ENCODE peak calls at places on chromosomes 11 and 22, in four cellular contexts. One of them, this sample, is unnamed.
A peak's percentile ranks its signal among the peaks of the same experiment; 100 is the strongest.

GRCh38 chr22:49593509-49593908 is 234.2 kb downstream of the BRD1 start:
- DNase-seq in H1: no peak
- DNase-seq in kidney epithelial cell: no peak
- DNase-seq in epithelial cell of esophagus: no peak
- DNase-seq in this sample: no peak

GRCh38 chr11:10584071-10584501 is 15.6 kb upstream of the LYVE1 start:
- DNase-seq in H1: no peak
- DNase-seq in kidney epithelial cell: no peak
- DNase-seq in epithelial cell of esophagus: no peak
- DNase-seq in this sample: no peak

GRCh38 chr11:10392680-10393079 is 62.4 kb upstream of the AMPD3 start:
- DNase-seq in H1: no peak
- DNase-seq in kidney epithelial cell: no peak
- DNase-seq in epithelial cell of esophagus: no peak
- DNase-seq in this sample: no peak

GRCh38 chr11:68401856-68402255 is 58.7 kb upstream of the PPP6R3 start:
- DNase-seq in H1: no peak
- DNase-seq in kidney epithelial cell: no peak
- DNase-seq in epithelial cell of esophagus: no peak
- DNase-seq in this sample: no peak

GRCh38 chr11:90135016-90135415 is 553 bp downstream of the NAALAD2 start:
- DNase-seq in H1: no peak
- DNase-seq in kidney epithelial cell: no peak
- DNase-seq in epithelial cell of esophagus: no peak
- DNase-seq in this sample: no peak

GRCh38 chr11:66317322-66317765 is 500 bp upstream of the CD248 start:
- DNase-seq in H1: no peak
- DNase-seq in kidney epithelial cell: no peak
- DNase-seq in epithelial cell of esophagus: no peak
- DNase-seq in this sample: no peak

GRCh38 chr22:31497148-31497938 is 1.0 kb downstream of the SFI1 start:
- DNase-seq in H1: no peak
- DNase-seq in kidney epithelial cell: no peak
- DNase-seq in epithelial cell of esophagus: no peak
- DNase-seq in this sample: peak; percentile 52

GRCh38 chr11:10022764-10023163 is 271.3 kb downstream of the SBF2 start:
- DNase-seq in H1: no peak
- DNase-seq in kidney epithelial cell: no peak
- DNase-seq in epithelial cell of esophagus: no peak
- DNase-seq in this sample: no peak

GRCh38 chr22:39773976-39774539 is 119.5 kb downstream of the ENTHD1 start:
- DNase-seq in H1: no peak
- DNase-seq in kidney epithelial cell: no peak
- DNase-seq in epithelial cell of esophagus: peak; percentile 2
- DNase-seq in this sample: peak; percentile 74

GRCh38 chr11:69152748-69153446 is 2.8 kb upstream of the SMIM38 start:
- DNase-seq in H1: no peak
- DNase-seq in kidney epithelial cell: no peak
- DNase-seq in epithelial cell of esophagus: no peak
- DNase-seq in this sample: no peak

GRCh38 chr22:43544282-43544673 is 132.5 kb downstream of the MPPED1 start:
- DNase-seq in H1: no peak
- DNase-seq in kidney epithelial cell: no peak
- DNase-seq in epithelial cell of esophagus: no peak
- DNase-seq in this sample: no peak

GRCh38 chr22:49779853-49780271 is 47.8 kb downstream of the BRD1 start:
- DNase-seq in H1: no peak
- DNase-seq in kidney epithelial cell: no peak
- DNase-seq in epithelial cell of esophagus: no peak
- DNase-seq in this sample: no peak

GRCh38 chr11:70519117-70519516 is 120.8 kb downstream of the CTTN start:
- DNase-seq in H1: no peak
- DNase-seq in kidney epithelial cell: no peak
- DNase-seq in epithelial cell of esophagus: no peak
- DNase-seq in this sample: peak; percentile 63

GRCh38 chr22:24005201-24005600 is at the start of gene GSTT4:
- DNase-seq in H1: no peak
- DNase-seq in kidney epithelial cell: no peak
- DNase-seq in epithelial cell of esophagus: no peak
- DNase-seq in this sample: no peak

GRCh38 chr11:1303196-1303821 is 6.1 kb downstream of the TOLLIP start:
- DNase-seq in H1: peak; percentile 83
- DNase-seq in kidney epithelial cell: no peak
- DNase-seq in epithelial cell of esophagus: peak; percentile 85
- DNase-seq in this sample: no peak

GRCh38 chr11:69013009-69013951 is at the start of gene MRGPRF:
- DNase-seq in H1: peak; percentile 84
- DNase-seq in kidney epithelial cell: no peak
- DNase-seq in epithelial cell of esophagus: no peak
- DNase-seq in this sample: no peak

GRCh38 chr11:70788247-70789022 is 390.1 kb downstream of the CTTN start:
- DNase-seq in H1: no peak
- DNase-seq in kidney epithelial cell: peak; percentile 73
- DNase-seq in epithelial cell of esophagus: peak; percentile 87
- DNase-seq in this sample: no peak

GRCh38 chr11:1219446-1219835 is 3.4 kb upstream of the MUC5B start:
- DNase-seq in H1: no peak
- DNase-seq in kidney epithelial cell: no peak
- DNase-seq in epithelial cell of esophagus: no peak
- DNase-seq in this sample: no peak

GRCh38 chr11:117713676-117714075 is 83.3 kb downstream of the DSCAML1 start:
- DNase-seq in H1: no peak
- DNase-seq in kidney epithelial cell: no peak
- DNase-seq in epithelial cell of esophagus: no peak
- DNase-seq in this sample: peak; percentile 22

GRCh38 chr22:38513063-38513462 is 7.0 kb upstream of the DDX17 start:
- DNase-seq in H1: no peak
- DNase-seq in kidney epithelial cell: no peak
- DNase-seq in epithelial cell of esophagus: no peak
- DNase-seq in this sample: peak; percentile 65

DNA sequence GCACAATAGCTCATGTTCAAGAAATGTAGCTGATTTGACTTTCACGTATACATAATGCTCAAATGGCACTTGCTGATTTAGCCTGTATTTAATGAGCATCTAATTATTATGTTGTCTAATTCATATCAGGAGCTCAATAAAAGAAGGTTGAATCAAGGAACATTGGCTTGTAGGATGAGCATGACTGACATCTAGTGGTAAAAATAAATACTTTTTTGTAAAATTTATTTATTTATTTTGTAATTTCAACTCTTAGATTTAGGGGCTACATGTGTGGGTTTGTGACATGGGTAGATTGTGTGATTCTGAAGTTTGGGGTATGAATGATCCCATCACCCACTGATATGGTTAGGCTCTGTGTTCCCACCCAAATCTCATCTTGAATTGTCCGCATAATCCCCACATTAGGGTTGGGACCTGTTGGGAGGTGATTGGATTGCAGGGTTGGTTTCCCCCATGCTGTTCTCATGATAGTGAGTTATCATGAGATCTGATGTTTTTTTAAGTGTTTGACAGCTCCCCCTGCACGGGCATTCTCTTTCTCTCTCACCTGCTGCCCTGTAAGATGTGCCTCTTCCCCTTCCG is 1.7 kb upstream of the OR52E5 start:
- DNase-seq in H1: no peak
- DNase-seq in kidney epithelial cell: no peak
- DNase-seq in epithelial cell of esophagus: peak; percentile 32
- DNase-seq in this sample: peak; percentile 7
- TF ChIP-seq CTCF in H1: no peak
- TF ChIP-seq CTCF in kidney epithelial cell: peak; percentile 41
- TF ChIP-seq CTCF in epithelial cell of esophagus: peak; percentile 39
- TF ChIP-seq CTCF in this sample: peak; percentile 5

DNA sequence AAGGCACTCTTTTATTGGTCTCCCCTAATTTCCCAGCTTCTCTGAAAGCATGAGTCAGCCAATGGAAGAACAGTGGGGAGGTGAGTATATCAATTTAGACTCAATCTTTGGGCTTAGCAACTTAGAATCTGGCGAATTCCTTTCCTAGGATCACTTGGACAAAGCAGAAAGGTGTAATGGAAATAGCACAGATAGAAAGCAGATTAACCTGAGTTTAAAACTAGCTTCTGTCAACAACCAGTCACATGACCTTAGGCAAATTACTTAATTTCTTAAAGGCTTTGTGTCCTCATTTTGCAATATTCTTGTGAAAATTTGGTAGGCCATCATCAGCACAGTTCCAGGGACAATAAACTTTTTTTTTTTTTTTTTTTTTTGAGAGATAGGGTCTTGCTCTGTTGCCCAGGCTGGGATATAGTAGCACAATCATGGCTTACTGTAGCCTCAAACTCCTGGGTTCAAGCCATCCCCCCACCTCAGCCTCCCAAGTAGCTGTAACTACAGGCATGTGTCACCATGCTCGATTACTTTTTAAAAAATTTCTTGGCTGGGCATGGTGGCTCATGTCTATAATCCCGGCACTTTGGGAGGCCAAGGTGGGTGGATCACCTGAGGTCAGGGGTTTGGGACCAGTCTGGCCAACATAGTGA is 40.8 kb upstream of the PCF11 start:
- DNase-seq in H1: no peak
- DNase-seq in kidney epithelial cell: no peak
- DNase-seq in epithelial cell of esophagus: no peak
- DNase-seq in this sample: no peak
- H3K4me3 ChIP-seq in H1: no peak overlapping the region
- H3K4me3 ChIP-seq in kidney epithelial cell: no peak overlapping the region
- H3K4me3 ChIP-seq in epithelial cell of esophagus: no peak overlapping the region
- H3K4me3 ChIP-seq in this sample: peak overlapping the region; percentile 70

DNA sequence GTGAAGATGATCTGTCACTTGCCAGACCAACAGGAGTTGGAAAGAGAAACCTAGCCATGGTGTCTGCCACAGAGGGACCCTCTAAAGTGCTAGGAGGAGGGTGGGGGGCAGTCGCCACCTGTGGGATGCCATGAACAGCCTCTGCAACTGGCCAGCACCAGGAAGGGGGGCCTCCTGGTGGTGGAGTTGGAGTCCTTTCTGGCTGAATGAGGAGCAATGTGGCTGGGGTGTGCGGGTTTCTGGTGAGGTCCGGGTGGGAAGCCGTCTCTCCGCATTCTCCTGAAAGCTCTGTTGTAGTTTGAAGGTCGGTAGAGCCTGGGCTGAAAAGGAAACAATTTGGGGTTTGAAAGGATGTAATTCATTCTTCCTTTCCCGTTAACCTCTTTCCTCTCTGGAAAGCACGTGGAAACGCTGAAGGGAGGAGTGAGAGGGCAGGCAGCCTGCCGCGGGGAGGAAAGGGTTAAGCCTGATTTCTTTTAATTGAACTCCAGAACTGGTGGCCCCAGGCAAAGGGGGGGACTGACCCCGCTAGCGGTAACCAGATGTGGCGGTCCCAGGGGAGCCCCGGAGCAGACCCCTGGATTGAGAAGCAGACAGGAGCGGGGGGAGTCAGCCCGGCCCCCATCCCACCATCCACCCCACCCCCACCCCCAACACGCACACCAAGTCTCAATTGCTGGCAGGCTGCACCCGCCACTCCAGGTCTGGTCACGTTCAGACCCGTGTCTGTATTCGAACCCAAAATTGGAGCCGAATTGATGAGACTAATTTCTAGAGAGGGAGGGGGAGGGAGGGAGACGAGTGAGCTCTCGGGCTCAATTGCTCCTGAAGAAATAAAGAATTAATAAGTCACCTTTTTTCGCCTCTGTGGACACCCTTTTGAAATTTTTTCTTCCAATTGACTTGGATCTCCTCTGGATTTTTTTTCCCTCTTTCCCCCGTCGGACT is 1.8 kb upstream of the FLI1 start:
- DNase-seq in H1: peak; percentile 77
- DNase-seq in kidney epithelial cell: no peak
- DNase-seq in epithelial cell of esophagus: no peak
- DNase-seq in this sample: no peak
- TF ChIP-seq CTCF in H1: peak; percentile 64
- TF ChIP-seq CTCF in kidney epithelial cell: peak; percentile 20
- TF ChIP-seq CTCF in epithelial cell of esophagus: no peak
- TF ChIP-seq CTCF in this sample: no peak

GRCh38 chr22:27456696-27457503 is 344.7 kb downstream of the MN1 start:
- DNase-seq in H1: no peak
- DNase-seq in kidney epithelial cell: peak; percentile 67
- DNase-seq in epithelial cell of esophagus: peak; percentile 99
- DNase-seq in this sample: no peak
- H3K4me3 ChIP-seq in H1: no peak overlapping the region
- H3K4me3 ChIP-seq in kidney epithelial cell: no peak overlapping the region
- H3K4me3 ChIP-seq in epithelial cell of esophagus: no peak overlapping the region
- H3K4me3 ChIP-seq in this sample: no peak overlapping the region

DNA sequence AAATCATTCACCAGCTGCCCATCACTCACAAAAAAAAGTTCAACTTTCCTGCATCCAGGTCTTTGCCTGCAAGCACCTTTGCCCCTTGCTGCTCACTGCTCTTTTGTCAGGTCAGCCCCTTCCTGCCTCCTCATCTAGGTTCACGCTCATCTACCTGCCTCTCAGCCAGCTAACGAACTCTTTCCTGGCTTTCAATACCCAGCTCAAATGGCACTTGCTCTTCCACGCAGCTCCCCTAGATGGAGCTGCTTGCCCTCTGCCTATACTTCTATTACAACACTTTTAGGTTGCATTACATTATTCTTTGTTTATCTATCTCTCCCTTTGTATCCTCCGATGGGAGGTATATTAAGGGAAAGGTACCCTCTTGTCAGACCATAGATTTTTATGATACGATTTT is 78.9 kb upstream of the TBCEL start:
- DNase-seq in H1: no peak
- DNase-seq in kidney epithelial cell: no peak
- DNase-seq in epithelial cell of esophagus: no peak
- DNase-seq in this sample: no peak
- TF ChIP-seq CTCF in H1: peak; percentile 50
- TF ChIP-seq CTCF in kidney epithelial cell: no peak
- TF ChIP-seq CTCF in epithelial cell of esophagus: peak; percentile 38
- TF ChIP-seq CTCF in this sample: no peak

DNA sequence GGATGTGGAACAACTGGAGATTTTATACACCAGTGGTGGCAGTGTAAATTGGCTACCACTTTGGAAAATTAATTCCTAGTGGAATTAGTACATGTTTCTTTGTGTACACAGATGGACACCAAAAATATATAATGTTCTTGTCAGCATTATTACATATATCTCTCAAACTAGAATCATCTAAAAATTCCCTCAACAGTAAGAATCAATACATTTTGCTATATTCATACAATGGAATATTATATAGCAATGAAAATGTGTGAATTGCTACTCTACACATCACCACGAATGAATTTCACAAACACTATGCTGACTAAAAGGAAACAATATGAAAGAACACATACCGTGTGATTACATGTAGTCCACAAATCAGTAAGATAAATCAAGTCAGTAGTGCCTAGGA is 33.9 kb downstream of the CCDC90B start:
- DNase-seq in H1: no peak
- DNase-seq in kidney epithelial cell: no peak
- DNase-seq in epithelial cell of esophagus: no peak
- DNase-seq in this sample: no peak
- H3K4me3 ChIP-seq in H1: no peak overlapping the region
- H3K4me3 ChIP-seq in kidney epithelial cell: no peak overlapping the region
- H3K4me3 ChIP-seq in epithelial cell of esophagus: no peak overlapping the region
- H3K4me3 ChIP-seq in this sample: no peak overlapping the region

This sample was measured in GM12865.